ENCODE peak calls at places on chromosome 16, in seven cellular contexts. One of them, this sample, is unnamed.

GRCh38 chr16:88853336-88853941 is 3.3 kb downstream of the GALNS start:
- DNase-seq in HTR-8/SVneo: no peak
- DNase-seq in NCI-H1436: no peak
- DNase-seq in GF-D8: peak
- DNase-seq in endothelial cell: no peak
- DNase-seq in naive thymus-derived CD4-positive, alpha-beta T cell: no peak
- DNase-seq in adipocyte: no peak
- DNase-seq in this sample: no peak

GRCh38 chr16:11297492-11298142 is 16.5 kb upstream of the PRM1 start:
- DNase-seq in GF-D8: peak
- DNase-seq in NCI-H1436: peak
- DNase-seq in HTR-8/SVneo: no peak
- DNase-seq in adipocyte: peak
- DNase-seq in endothelial cell: peak
- DNase-seq in naive thymus-derived CD4-positive, alpha-beta T cell: peak
- DNase-seq in this sample: peak

GRCh38 chr16:82715160-82715559 is 88.4 kb downstream of the CDH13 start:
- DNase-seq in GF-D8: no peak
- DNase-seq in adipocyte: no peak
- DNase-seq in NCI-H1436: no peak
- DNase-seq in endothelial cell: no peak
- DNase-seq in HTR-8/SVneo: no peak
- DNase-seq in naive thymus-derived CD4-positive, alpha-beta T cell: no peak
- DNase-seq in this sample: no peak

GRCh38 chr16:12272264-12272663 is 295.7 kb downstream of the SNX29 start:
- DNase-seq in NCI-H1436: no peak
- DNase-seq in GF-D8: no peak
- DNase-seq in naive thymus-derived CD4-positive, alpha-beta T cell: no peak
- DNase-seq in adipocyte: no peak
- DNase-seq in endothelial cell: no peak
- DNase-seq in HTR-8/SVneo: no peak
- DNase-seq in this sample: no peak

GRCh38 chr16:27925612-27926011 is 137.9 kb downstream of the GSG1L start:
- DNase-seq in naive thymus-derived CD4-positive, alpha-beta T cell: no peak
- DNase-seq in GF-D8: no peak
- DNase-seq in adipocyte: no peak
- DNase-seq in endothelial cell: no peak
- DNase-seq in HTR-8/SVneo: no peak
- DNase-seq in NCI-H1436: no peak
- DNase-seq in this sample: no peak

GRCh38 chr16:11162571-11163268 is 93.3 kb downstream of the SOCS1 start:
- DNase-seq in GF-D8: no peak
- DNase-seq in naive thymus-derived CD4-positive, alpha-beta T cell: no peak
- DNase-seq in adipocyte: peak
- DNase-seq in HTR-8/SVneo: no peak
- DNase-seq in endothelial cell: no peak
- DNase-seq in NCI-H1436: no peak
- DNase-seq in this sample: no peak

GRCh38 chr16:83779881-83780280 is 27.9 kb upstream of the HSBP1 start:
- DNase-seq in HTR-8/SVneo: no peak
- DNase-seq in NCI-H1436: no peak
- DNase-seq in endothelial cell: no peak
- DNase-seq in GF-D8: no peak
- DNase-seq in adipocyte: peak
- DNase-seq in naive thymus-derived CD4-positive, alpha-beta T cell: no peak
- DNase-seq in this sample: no peak

GRCh38 chr16:78444-79145 is 570 bp downstream of the MPG start:
- DNase-seq in adipocyte: peak
- DNase-seq in naive thymus-derived CD4-positive, alpha-beta T cell: no peak
- DNase-seq in endothelial cell: peak
- DNase-seq in GF-D8: no peak
- DNase-seq in HTR-8/SVneo: peak
- DNase-seq in NCI-H1436: no peak
- DNase-seq in this sample: peak

GRCh38 chr16:78094166-78094565 is 5.3 kb upstream of the WWOX start:
- DNase-seq in endothelial cell: no peak
- DNase-seq in HTR-8/SVneo: no peak
- DNase-seq in naive thymus-derived CD4-positive, alpha-beta T cell: no peak
- DNase-seq in GF-D8: no peak
- DNase-seq in adipocyte: peak
- DNase-seq in NCI-H1436: no peak
- DNase-seq in this sample: no peak

GRCh38 chr16:10088380-10088793 is 93.8 kb downstream of the GRIN2A start:
- DNase-seq in adipocyte: peak
- DNase-seq in endothelial cell: no peak
- DNase-seq in NCI-H1436: no peak
- DNase-seq in GF-D8: no peak
- DNase-seq in naive thymus-derived CD4-positive, alpha-beta T cell: no peak
- DNase-seq in HTR-8/SVneo: no peak
- DNase-seq in this sample: no peak

GRCh38 chr16:80189481-80190163 is 351.2 kb upstream of the DYNLRB2 start:
- DNase-seq in naive thymus-derived CD4-positive, alpha-beta T cell: no peak
- DNase-seq in NCI-H1436: no peak
- DNase-seq in GF-D8: no peak
- DNase-seq in HTR-8/SVneo: no peak
- DNase-seq in endothelial cell: no peak
- DNase-seq in adipocyte: no peak
- DNase-seq in this sample: no peak

GRCh38 chr16:72847187-72848044 is 200.5 kb downstream of the ZFHX3 start:
- DNase-seq in NCI-H1436: no peak
- DNase-seq in adipocyte: peak
- DNase-seq in naive thymus-derived CD4-positive, alpha-beta T cell: no peak
- DNase-seq in endothelial cell: peak
- DNase-seq in HTR-8/SVneo: peak
- DNase-seq in GF-D8: peak
- DNase-seq in this sample: peak

GRCh38 chr16:83689385-83689831 is 118.4 kb upstream of the HSBP1 start:
- DNase-seq in endothelial cell: no peak
- DNase-seq in HTR-8/SVneo: peak
- DNase-seq in NCI-H1436: no peak
- DNase-seq in adipocyte: peak
- DNase-seq in GF-D8: no peak
- DNase-seq in naive thymus-derived CD4-positive, alpha-beta T cell: no peak
- DNase-seq in this sample: no peak

GRCh38 chr16:12206749-12207142 is 230.2 kb downstream of the SNX29 start:
- DNase-seq in endothelial cell: no peak
- DNase-seq in HTR-8/SVneo: no peak
- DNase-seq in adipocyte: no peak
- DNase-seq in GF-D8: no peak
- DNase-seq in naive thymus-derived CD4-positive, alpha-beta T cell: no peak
- DNase-seq in NCI-H1436: no peak
- DNase-seq in this sample: no peak

GRCh38 chr16:3092501-3092991 is 6.5 kb downstream of the ZSCAN10 start:
- DNase-seq in endothelial cell: no peak
- DNase-seq in NCI-H1436: no peak
- DNase-seq in naive thymus-derived CD4-positive, alpha-beta T cell: no peak
- DNase-seq in HTR-8/SVneo: no peak
- DNase-seq in adipocyte: no peak
- DNase-seq in GF-D8: no peak
- DNase-seq in this sample: peak

GRCh38 chr16:87864331-87864989 is 4.8 kb downstream of the SLC7A5 start:
- DNase-seq in HTR-8/SVneo: no peak
- DNase-seq in GF-D8: no peak
- DNase-seq in endothelial cell: no peak
- DNase-seq in NCI-H1436: no peak
- DNase-seq in naive thymus-derived CD4-positive, alpha-beta T cell: no peak
- DNase-seq in adipocyte: no peak
- DNase-seq in this sample: peak

GRCh38 chr16:21272253-21272652 is 5.8 kb downstream of the CRYM start:
- DNase-seq in endothelial cell: no peak
- DNase-seq in adipocyte: no peak
- DNase-seq in NCI-H1436: no peak
- DNase-seq in GF-D8: no peak
- DNase-seq in HTR-8/SVneo: no peak
- DNase-seq in naive thymus-derived CD4-positive, alpha-beta T cell: no peak
- DNase-seq in this sample: no peak

GRCh38 chr16:90054554-90054953 is 22.6 kb downstream of the PRDM7 start:
- DNase-seq in GF-D8: no peak
- DNase-seq in naive thymus-derived CD4-positive, alpha-beta T cell: no peak
- DNase-seq in endothelial cell: no peak
- DNase-seq in HTR-8/SVneo: no peak
- DNase-seq in adipocyte: no peak
- DNase-seq in NCI-H1436: no peak
- DNase-seq in this sample: no peak

GRCh38 chr16:3769013-3769412 is 51.7 kb upstream of the TRAP1 start:
- DNase-seq in HTR-8/SVneo: no peak
- DNase-seq in endothelial cell: no peak
- DNase-seq in adipocyte: no peak
- DNase-seq in NCI-H1436: no peak
- DNase-seq in GF-D8: no peak
- DNase-seq in naive thymus-derived CD4-positive, alpha-beta T cell: no peak
- DNase-seq in this sample: no peak

GRCh38 chr16:49833055-49833454 is 22.9 kb downstream of the ZNF423 start:
- DNase-seq in NCI-H1436: no peak
- DNase-seq in HTR-8/SVneo: no peak
- DNase-seq in adipocyte: no peak
- DNase-seq in naive thymus-derived CD4-positive, alpha-beta T cell: no peak
- DNase-seq in endothelial cell: peak
- DNase-seq in GF-D8: no peak
- DNase-seq in this sample: no peak

GRCh38 chr16:5639531-5639930 is 541.9 kb upstream of the EEF2KMT start:
- DNase-seq in NCI-H1436: no peak
- DNase-seq in naive thymus-derived CD4-positive, alpha-beta T cell: no peak
- DNase-seq in endothelial cell: no peak
- DNase-seq in HTR-8/SVneo: no peak
- DNase-seq in GF-D8: no peak
- DNase-seq in adipocyte: no peak
- DNase-seq in this sample: no peak

GRCh38 chr16:180101-180920 is at the start of gene HBQ1:
- DNase-seq in GF-D8: no peak
- DNase-seq in NCI-H1436: peak
- DNase-seq in naive thymus-derived CD4-positive, alpha-beta T cell: peak
- DNase-seq in endothelial cell: peak
- DNase-seq in HTR-8/SVneo: peak
- DNase-seq in adipocyte: peak
- DNase-seq in this sample: peak

GRCh38 chr16:2008631-2009301 is 855 bp downstream of the ZNF598 start:
- DNase-seq in adipocyte: peak
- DNase-seq in naive thymus-derived CD4-positive, alpha-beta T cell: no peak
- DNase-seq in HTR-8/SVneo: no peak
- DNase-seq in NCI-H1436: no peak
- DNase-seq in GF-D8: peak
- DNase-seq in endothelial cell: no peak
- DNase-seq in this sample: peak

GRCh38 chr16:66903544-66904427 is 14.9 kb downstream of the CDH16 start:
- DNase-seq in endothelial cell: no peak
- DNase-seq in GF-D8: no peak
- DNase-seq in adipocyte: no peak
- DNase-seq in NCI-H1436: no peak
- DNase-seq in HTR-8/SVneo: no peak
- DNase-seq in naive thymus-derived CD4-positive, alpha-beta T cell: no peak
- DNase-seq in this sample: no peak

GRCh38 chr16:85988723-85989313 is 89.9 kb downstream of the IRF8 start:
- DNase-seq in naive thymus-derived CD4-positive, alpha-beta T cell: no peak
- DNase-seq in GF-D8: no peak
- DNase-seq in endothelial cell: no peak
- DNase-seq in adipocyte: no peak
- DNase-seq in HTR-8/SVneo: no peak
- DNase-seq in NCI-H1436: no peak
- DNase-seq in this sample: no peak

This sample was measured in NCI-H146.